ENCODE peak calls at places on chromosome 16, in ten cellular contexts. M, P, D, C, A, Z, N, Q, S and W are unnamed samples.

GRCh38 chr16:70252355-70252988 is 732 bp upstream of the EXOSC6 start:
- DNase-seq in M (no peak), P (no peak), D (no peak), C (no peak), A (no peak), Z (no peak), N (no peak), Q (peak), S (no peak), W (no peak)

GRCh38 chr16:79598341-79599181 is 2.0 kb downstream of the MAF start:
- DNase-seq in M (peak), P (peak), D (peak), C (no peak), A (peak), Z (peak), N (no peak), Q (peak), S (no peak), W (peak)

GRCh38 chr16:30581462-30581861 is 4.0 kb downstream of the ZNF785 start:
- DNase-seq in M (no peak), P (no peak), D (no peak), C (no peak), A (no peak), Z (no peak), N (no peak), Q (no peak), S (no peak), W (no peak)

GRCh38 chr16:85389679-85390470 is 223.2 kb upstream of the GSE1 start:
- DNase-seq in M (no peak), P (peak), D (no peak), C (no peak), A (no peak), Z (no peak), N (no peak), Q (no peak), S (no peak), W (peak)

GRCh38 chr16:46743232-46743719 is 4.9 kb downstream of the MYLK3 start:
- DNase-seq in M (no peak), P (no peak), D (peak), C (no peak), A (no peak), Z (no peak), N (no peak), Q (peak), S (no peak), W (no peak)

GRCh38 chr16:70632273-70632672 is 14.1 kb upstream of the IL34 start:
- DNase-seq in M (no peak), P (no peak), D (no peak), C (no peak), A (no peak), Z (no peak), N (no peak), Q (no peak), S (no peak), W (no peak)

GRCh38 chr16:79114759-79115158 is 485.8 kb downstream of the MAF start:
- DNase-seq in M (no peak), P (no peak), D (no peak), C (no peak), A (no peak), Z (no peak), N (no peak), Q (no peak), S (no peak), W (no peak)

GRCh38 chr16:27650073-27650701 is 100.2 kb downstream of the KATNIP start:
- DNase-seq in M (no peak), P (no peak), D (no peak), C (no peak), A (no peak), Z (no peak), N (no peak), Q (peak), S (no peak), W (no peak)

GRCh38 chr16:86768231-86768791 is 190.0 kb downstream of the FOXL1 start:
- DNase-seq in M (no peak), P (no peak), D (no peak), C (no peak), A (no peak), Z (no peak), N (no peak), Q (no peak), S (no peak), W (no peak)

GRCh38 chr16:49492090-49492801 is 118.6 kb downstream of the C16orf78 start:
- DNase-seq in M (no peak), P (no peak), D (peak), C (peak), A (peak), Z (no peak), N (peak), Q (peak), S (peak), W (peak)

GRCh38 chr16:4062212-4062802 is 53.9 kb downstream of the ADCY9 start:
- DNase-seq in M (no peak), P (no peak), D (no peak), C (no peak), A (no peak), Z (no peak), N (no peak), Q (no peak), S (no peak), W (no peak)

GRCh38 chr16:73464834-73465233 is 416.9 kb upstream of the ZFHX3 start:
- DNase-seq in M (no peak), P (no peak), D (no peak), C (no peak), A (no peak), Z (no peak), N (no peak), Q (no peak), S (no peak), W (no peak)

GRCh38 chr16:30184430-30185140 is 1.2 kb downstream of the CORO1A start:
- DNase-seq in M (no peak), P (no peak), D (no peak), C (peak), A (peak), Z (peak), N (no peak), Q (no peak), S (peak), W (peak)

GRCh38 chr16:54939537-54940278 is 9.0 kb downstream of the IRX5 start:
- DNase-seq in M (no peak), P (no peak), D (peak), C (no peak), A (no peak), Z (no peak), N (no peak), Q (no peak), S (no peak), W (no peak)

GRCh38 chr16:9934723-9935508 is 247.3 kb downstream of the GRIN2A start:
- DNase-seq in M (no peak), P (no peak), D (no peak), C (no peak), A (no peak), Z (no peak), N (no peak), Q (no peak), S (no peak), W (no peak)

GRCh38 chr16:81593481-81593880 is 148.9 kb downstream of the CMIP start:
- DNase-seq in M (no peak), P (no peak), D (no peak), C (no peak), A (peak), Z (no peak), N (no peak), Q (no peak), S (no peak), W (no peak)

GRCh38 chr16:14475370-14476139 is 154.5 kb downstream of the PARN start:
- DNase-seq in M (no peak), P (no peak), D (no peak), C (no peak), A (peak), Z (no peak), N (no peak), Q (no peak), S (no peak), W (no peak)

GRCh38 chr16:29825145-29826044 is 5.1 kb downstream of the MVP start:
- DNase-seq in M (peak), P (no peak), D (peak), C (no peak), A (no peak), Z (no peak), N (no peak), Q (peak), S (peak), W (no peak)

GRCh38 chr16:70480127-70481105 is 26.0 kb downstream of the FCSK start:
- DNase-seq in M (no peak), P (no peak), D (no peak), C (no peak), A (no peak), Z (no peak), N (no peak), Q (no peak), S (no peak), W (no peak)

GRCh38 chr16:25033852-25034251 is 18.7 kb upstream of the ARHGAP17 start:
- DNase-seq in M (no peak), P (no peak), D (no peak), C (no peak), A (no peak), Z (no peak), N (no peak), Q (peak), S (no peak), W (no peak)

GRCh38 chr16:7304257-7304656 is 28.4 kb upstream of the RBFOX1 start:
- DNase-seq in M (no peak), P (no peak), D (no peak), C (no peak), A (no peak), Z (no peak), N (no peak), Q (no peak), S (no peak), W (no peak)

GRCh38 chr16:88634141-88634993 is 4.0 kb upstream of the IL17C start:
- DNase-seq in M (no peak), P (no peak), D (peak), C (peak), A (no peak), Z (peak), N (no peak), Q (peak), S (no peak), W (no peak)

GRCh38 chr16:66901626-66902025 is 17.1 kb downstream of the CDH16 start:
- DNase-seq in M (no peak), P (no peak), D (no peak), C (no peak), A (no peak), Z (no peak), N (no peak), Q (no peak), S (no peak), W (peak)

GRCh38 chr16:80981103-80981502 is 25.6 kb downstream of the CMC2 start:
- DNase-seq in M (no peak), P (no peak), D (no peak), C (no peak), A (no peak), Z (no peak), N (no peak), Q (no peak), S (no peak), W (no peak)

GRCh38 chr16:89315791-89316581 is 98.5 kb downstream of the ZNF778 start:
- DNase-seq in M (peak), P (no peak), D (peak), C (peak), A (no peak), Z (peak), N (no peak), Q (peak), S (peak), W (no peak)

GRCh38 chr16:71501562-71501961 is 12.4 kb upstream of the ZNF19 start:
- DNase-seq in M (no peak), P (no peak), D (no peak), C (no peak), A (no peak), Z (no peak), N (no peak), Q (no peak), S (no peak), W (no peak)

GRCh38 chr16:83808573-83809014 is 816 bp downstream of the HSBP1 start:
- DNase-seq in M (no peak), P (no peak), D (no peak), C (no peak), A (no peak), Z (no peak), N (no peak), Q (no peak), S (no peak), W (no peak)

GRCh38 chr16:16974192-16974591 is 496.6 kb downstream of the XYLT1 start:
- DNase-seq in M (no peak), P (no peak), D (no peak), C (no peak), A (no peak), Z (no peak), N (no peak), Q (no peak), S (no peak), W (no peak)

GRCh38 chr16:70433456-70434103 is 5.3 kb downstream of the ST3GAL2 start:
- DNase-seq in M (no peak), P (no peak), D (peak), C (no peak), A (no peak), Z (no peak), N (no peak), Q (peak), S (no peak), W (no peak)

GRCh38 chr16:2963074-2963610 is 933 bp upstream of the KREMEN2 start:
- DNase-seq in M (no peak), P (no peak), D (no peak), C (peak), A (no peak), Z (no peak), N (no peak), Q (no peak), S (peak), W (no peak)